ENCODE peak calls at places on chromosomes 6 and 20, in four cellular contexts. One of them, this sample, is unnamed.

GRCh38 chr6:159002432-159003160 is 2.6 kb upstream of the RSPH3 start:
- DNase-seq in ELR: peak; percentile 68
- DNase-seq in activated T-cell treated with anti-CD3 and anti-CD28 coated beads for 48 hours: no peak
- DNase-seq in central memory CD4-positive, alpha-beta T cell: no peak
- DNase-seq in this sample: peak; percentile 48

GRCh38 chr20:64116541-64117423 is 9.4 kb upstream of the NPBWR2 start:
- DNase-seq in central memory CD4-positive, alpha-beta T cell: no peak
- DNase-seq in activated T-cell treated with anti-CD3 and anti-CD28 coated beads for 48 hours: no peak
- DNase-seq in ELR: no peak
- DNase-seq in this sample: no peak

GRCh38 chr6:31096215-31096614 is 16.2 kb downstream of the C6orf15 start:
- DNase-seq in central memory CD4-positive, alpha-beta T cell: no peak
- DNase-seq in activated T-cell treated with anti-CD3 and anti-CD28 coated beads for 48 hours: no peak
- DNase-seq in ELR: no peak
- DNase-seq in this sample: no peak

GRCh38 chr6:157206359-157206815 is 116.9 kb downstream of the TMEM242 start:
- DNase-seq in activated T-cell treated with anti-CD3 and anti-CD28 coated beads for 48 hours: no peak
- DNase-seq in central memory CD4-positive, alpha-beta T cell: no peak
- DNase-seq in ELR: no peak
- DNase-seq in this sample: no peak

GRCh38 chr20:24704899-24705298 is 235.5 kb downstream of the SYNDIG1 start:
- DNase-seq in ELR: no peak
- DNase-seq in central memory CD4-positive, alpha-beta T cell: no peak
- DNase-seq in activated T-cell treated with anti-CD3 and anti-CD28 coated beads for 48 hours: no peak
- DNase-seq in this sample: no peak

GRCh38 chr20:6298049-6298448 is 175.2 kb upstream of the FERMT1 start:
- DNase-seq in activated T-cell treated with anti-CD3 and anti-CD28 coated beads for 48 hours: no peak
- DNase-seq in ELR: no peak
- DNase-seq in central memory CD4-positive, alpha-beta T cell: no peak
- DNase-seq in this sample: no peak

GRCh38 chr20:61737346-61737745 is 328.3 kb downstream of the TAF4 start:
- DNase-seq in activated T-cell treated with anti-CD3 and anti-CD28 coated beads for 48 hours: no peak
- DNase-seq in central memory CD4-positive, alpha-beta T cell: no peak
- DNase-seq in ELR: no peak
- DNase-seq in this sample: no peak

GRCh38 chr6:130928993-130929678 is 101.9 kb downstream of the SMLR1 start:
- DNase-seq in central memory CD4-positive, alpha-beta T cell: no peak
- DNase-seq in ELR: peak; percentile 52
- DNase-seq in activated T-cell treated with anti-CD3 and anti-CD28 coated beads for 48 hours: no peak
- DNase-seq in this sample: no peak

GRCh38 chr6:45684476-45684875 is 306.7 kb upstream of the SUPT3H start:
- DNase-seq in central memory CD4-positive, alpha-beta T cell: no peak
- DNase-seq in activated T-cell treated with anti-CD3 and anti-CD28 coated beads for 48 hours: no peak
- DNase-seq in ELR: no peak
- DNase-seq in this sample: no peak

GRCh38 chr20:34179636-34180360 is 61.4 kb upstream of the ASIP start:
- DNase-seq in central memory CD4-positive, alpha-beta T cell: no peak
- DNase-seq in ELR: no peak
- DNase-seq in activated T-cell treated with anti-CD3 and anti-CD28 coated beads for 48 hours: no peak
- DNase-seq in this sample: no peak

GRCh38 chr6:57173886-57174510 is 1.9 kb downstream of the BAG2 start:
- DNase-seq in activated T-cell treated with anti-CD3 and anti-CD28 coated beads for 48 hours: no peak
- DNase-seq in central memory CD4-positive, alpha-beta T cell: no peak
- DNase-seq in ELR: peak; percentile 88
- DNase-seq in this sample: peak; percentile 80

GRCh38 chr6:138036955-138037592 is 70.1 kb downstream of the PERP start:
- DNase-seq in activated T-cell treated with anti-CD3 and anti-CD28 coated beads for 48 hours: no peak
- DNase-seq in central memory CD4-positive, alpha-beta T cell: no peak
- DNase-seq in ELR: peak; percentile 19
- DNase-seq in this sample: no peak

GRCh38 chr20:57907131-57908083 is 197.6 kb upstream of the PMEPA1 start:
- DNase-seq in activated T-cell treated with anti-CD3 and anti-CD28 coated beads for 48 hours: no peak
- DNase-seq in central memory CD4-positive, alpha-beta T cell: no peak
- DNase-seq in ELR: no peak
- DNase-seq in this sample: no peak

GRCh38 chr6:11392778-11393507 is 144.6 kb upstream of the TMEM170B start:
- DNase-seq in activated T-cell treated with anti-CD3 and anti-CD28 coated beads for 48 hours: no peak
- DNase-seq in central memory CD4-positive, alpha-beta T cell: no peak
- DNase-seq in ELR: no peak
- DNase-seq in this sample: no peak

GRCh38 chr6:147154454-147154853 is 49.8 kb upstream of the STXBP5 start:
- DNase-seq in ELR: peak; percentile 88
- DNase-seq in activated T-cell treated with anti-CD3 and anti-CD28 coated beads for 48 hours: no peak
- DNase-seq in central memory CD4-positive, alpha-beta T cell: no peak
- DNase-seq in this sample: peak; percentile 81

GRCh38 chr6:16477367-16478149 is 239.2 kb downstream of the GMPR start:
- DNase-seq in activated T-cell treated with anti-CD3 and anti-CD28 coated beads for 48 hours: no peak
- DNase-seq in central memory CD4-positive, alpha-beta T cell: no peak
- DNase-seq in ELR: no peak
- DNase-seq in this sample: no peak

GRCh38 chr6:40788661-40789111 is 201.5 kb upstream of the LRFN2 start:
- DNase-seq in ELR: no peak
- DNase-seq in activated T-cell treated with anti-CD3 and anti-CD28 coated beads for 48 hours: no peak
- DNase-seq in central memory CD4-positive, alpha-beta T cell: no peak
- DNase-seq in this sample: no peak

GRCh38 chr6:33655155-33655554 is 34.0 kb downstream of the ITPR3 start:
- DNase-seq in central memory CD4-positive, alpha-beta T cell: no peak
- DNase-seq in activated T-cell treated with anti-CD3 and anti-CD28 coated beads for 48 hours: no peak
- DNase-seq in ELR: no peak
- DNase-seq in this sample: no peak

GRCh38 chr6:159128978-159129377 is 40.2 kb upstream of the FNDC1 start:
- DNase-seq in activated T-cell treated with anti-CD3 and anti-CD28 coated beads for 48 hours: no peak
- DNase-seq in central memory CD4-positive, alpha-beta T cell: no peak
- DNase-seq in ELR: no peak
- DNase-seq in this sample: no peak

GRCh38 chr6:20402181-20403079 is 751 bp downstream of the E2F3 start:
- DNase-seq in activated T-cell treated with anti-CD3 and anti-CD28 coated beads for 48 hours: peak; percentile 41
- DNase-seq in central memory CD4-positive, alpha-beta T cell: peak; percentile 36
- DNase-seq in ELR: peak; percentile 82
- DNase-seq in this sample: peak; percentile 76

GRCh38 chr20:62553838-62554161 is 78.0 kb upstream of the GATA5 start:
- DNase-seq in ELR: no peak
- DNase-seq in activated T-cell treated with anti-CD3 and anti-CD28 coated beads for 48 hours: no peak
- DNase-seq in central memory CD4-positive, alpha-beta T cell: no peak
- DNase-seq in this sample: no peak

GRCh38 chr6:121297699-121298098 is 36.6 kb downstream of the TBC1D32 start:
- DNase-seq in central memory CD4-positive, alpha-beta T cell: no peak
- DNase-seq in ELR: no peak
- DNase-seq in activated T-cell treated with anti-CD3 and anti-CD28 coated beads for 48 hours: no peak
- DNase-seq in this sample: peak; percentile 6

GRCh38 chr6:116111552-116112528 is 11.2 kb downstream of the NT5DC1 start:
- DNase-seq in ELR: peak; percentile 63
- DNase-seq in central memory CD4-positive, alpha-beta T cell: no peak
- DNase-seq in activated T-cell treated with anti-CD3 and anti-CD28 coated beads for 48 hours: no peak
- DNase-seq in this sample: peak; percentile 63

GRCh38 chr6:145823322-145823944 is 8.8 kb upstream of the FBXO30 start:
- DNase-seq in activated T-cell treated with anti-CD3 and anti-CD28 coated beads for 48 hours: no peak
- DNase-seq in central memory CD4-positive, alpha-beta T cell: no peak
- DNase-seq in ELR: no peak
- DNase-seq in this sample: no peak

GRCh38 chr6:43269273-43270007 is 26.2 kb downstream of the TTBK1 start:
- DNase-seq in central memory CD4-positive, alpha-beta T cell: peak; percentile 17
- DNase-seq in activated T-cell treated with anti-CD3 and anti-CD28 coated beads for 48 hours: peak; percentile 27
- DNase-seq in ELR: peak; percentile 18
- DNase-seq in this sample: no peak

GRCh38 chr6:157789297-157789696 is 33.7 kb upstream of the SNX9 start:
- DNase-seq in ELR: no peak
- DNase-seq in activated T-cell treated with anti-CD3 and anti-CD28 coated beads for 48 hours: no peak
- DNase-seq in central memory CD4-positive, alpha-beta T cell: no peak
- DNase-seq in this sample: no peak

GRCh38 chr6:131282417-131282816 is 147.2 kb downstream of the AKAP7 start:
- DNase-seq in central memory CD4-positive, alpha-beta T cell: no peak
- DNase-seq in activated T-cell treated with anti-CD3 and anti-CD28 coated beads for 48 hours: no peak
- DNase-seq in ELR: no peak
- DNase-seq in this sample: no peak

GRCh38 chr6:11740875-11741274 is 37.7 kb downstream of the ADTRP start:
- DNase-seq in ELR: no peak
- DNase-seq in central memory CD4-positive, alpha-beta T cell: no peak
- DNase-seq in activated T-cell treated with anti-CD3 and anti-CD28 coated beads for 48 hours: no peak
- DNase-seq in this sample: no peak